ENCODE peak calls at places on chromosome X, in four cellular contexts. O is right lobe of liver; F is mammary epithelial cell; B is CD4-positive, CD25-positive, alpha-beta regulatory T cell. C is an unnamed sample.
A peak's percentile ranks its signal among the peaks of the same experiment; 100 is the strongest.

GRCh38 chrX:46574337-46574940 is 874 bp downstream of the CHST7 start:
- DNase-seq in O (peak; percentile 69), F (peak; percentile 34), B (peak; percentile 59), C (no peak)

GRCh38 chrX:145003443-145003842 is 243.9 kb upstream of the SPANXN1 start:
- DNase-seq in O (no peak), F (peak; percentile 76), B (no peak), C (no peak)

GRCh38 chrX:153674219-153674851 is 722 bp upstream of the PNCK start:
- DNase-seq in O (no peak), F (no peak), B (no peak), C (no peak)

GRCh38 chrX:136386821-136387220 is 86.1 kb downstream of the ADGRG4 start:
- DNase-seq in O (no peak), F (no peak), B (no peak), C (no peak)

GRCh38 chrX:40887476-40887875 is 152.1 kb upstream of the MED14 start:
- DNase-seq in O (no peak), F (no peak), B (no peak), C (no peak)

GRCh38 chrX:47563801-47564315 is 2.9 kb downstream of the ARAF start:
- DNase-seq in O (no peak), F (peak; percentile 18), B (no peak), C (no peak)

GRCh38 chrX:112759512-112759911 is 79.8 kb upstream of the LHFPL1 start:
- DNase-seq in O (no peak), F (no peak), B (no peak), C (no peak)

GRCh38 chrX:42107495-42108139 is 184.3 kb upstream of the CASK start:
- DNase-seq in O (no peak), F (no peak), B (no peak), C (no peak)

GRCh38 chrX:22296871-22297270 is 24.2 kb downstream of the CBLL2 start:
- DNase-seq in O (no peak), F (no peak), B (no peak), C (no peak)

GRCh38 chrX:136268051-136269048 is 17.1 kb upstream of the MAP7D3 start:
- DNase-seq in O (no peak), F (no peak), B (peak; percentile 54), C (peak; percentile 37)

GRCh38 chrX:134774190-134775048 is 116.1 kb upstream of the PLAC1 start:
- DNase-seq in O (no peak), F (no peak), B (no peak), C (no peak)

GRCh38 chrX:13463608-13464007 is 105.8 kb upstream of the EGFL6 start:
- DNase-seq in O (no peak), F (peak; percentile 53), B (no peak), C (no peak)

GRCh38 chrX:155819525-155819924 is 61.6 kb upstream of the VAMP7 start:
- DNase-seq in O (no peak), F (no peak), B (no peak), C (no peak)

GRCh38 chrX:1400731-1401471 is 9.0 kb upstream of the SLC25A6 start:
- DNase-seq in O (peak; percentile 52), F (no peak), B (no peak), C (peak; percentile 34)

GRCh38 chrX:103845165-103845653 is 13.2 kb upstream of the RAB9B start:
- DNase-seq in O (no peak), F (peak; percentile 86), B (peak; percentile 26), C (peak; percentile 71)

GRCh38 chrX:13607356-13607995 is 38.1 kb downstream of the EGFL6 start:
- DNase-seq in O (no peak), F (peak; percentile 81), B (no peak), C (no peak)

GRCh38 chrX:20487227-20487626 is 220.5 kb upstream of the RPS6KA3 start:
- DNase-seq in O (no peak), F (peak; percentile 53), B (no peak), C (no peak)

GRCh38 chrX:136246201-136246600 is 5.0 kb downstream of the MAP7D3 start:
- DNase-seq in O (no peak), F (no peak), B (no peak), C (no peak)

GRCh38 chrX:110284159-110284558 is 33.7 kb downstream of the AMMECR1 start:
- DNase-seq in O (no peak), F (peak; percentile 79), B (no peak), C (no peak)

GRCh38 chrX:144334577-144334976 is 450.7 kb downstream of the UBE2NL start:
- DNase-seq in O (no peak), F (no peak), B (no peak), C (no peak)

GRCh38 chrX:35826503-35826902 is 28.4 kb downstream of the MAGEB16 start:
- DNase-seq in O (no peak), F (peak; percentile 3), B (no peak), C (no peak)

GRCh38 chrX:151703487-151703886 is 8.2 kb downstream of the PRRG3 start:
- DNase-seq in O (no peak), F (no peak), B (no peak), C (no peak)

GRCh38 chrX:155005190-155005589 is 17.3 kb downstream of the F8 start:
- DNase-seq in O (no peak), F (no peak), B (no peak), C (no peak)

GRCh38 chrX:47191331-47191730 is 2.3 kb upstream of the UBA1 start:
- DNase-seq in O (peak; percentile 46), F (peak; percentile 66), B (peak; percentile 54), C (peak; percentile 34)

GRCh38 chrX:94633237-94633636 is 959.2 kb downstream of the FAM133A start:
- DNase-seq in O (no peak), F (no peak), B (no peak), C (no peak)

GRCh38 chrX:10190367-10190766 is 33.6 kb downstream of the CLCN4 start:
- DNase-seq in O (no peak), F (peak; percentile 37), B (no peak), C (no peak)

GRCh38 chrX:37997096-37997495 is 9.3 kb upstream of the SYTL5 start:
- DNase-seq in O (no peak), F (no peak), B (no peak), C (no peak)

GRCh38 chrX:65035451-65035779 is 59.2 kb upstream of the ZC4H2 start:
- DNase-seq in O (no peak), F (no peak), B (no peak), C (peak; percentile 22)
- H3K27ac ChIP-seq in O (peak overlapping the region; percentile 24), F (no peak overlapping the region), B (peak overlapping the region; percentile 65), C (peak overlapping the region; percentile 51)

DNA sequence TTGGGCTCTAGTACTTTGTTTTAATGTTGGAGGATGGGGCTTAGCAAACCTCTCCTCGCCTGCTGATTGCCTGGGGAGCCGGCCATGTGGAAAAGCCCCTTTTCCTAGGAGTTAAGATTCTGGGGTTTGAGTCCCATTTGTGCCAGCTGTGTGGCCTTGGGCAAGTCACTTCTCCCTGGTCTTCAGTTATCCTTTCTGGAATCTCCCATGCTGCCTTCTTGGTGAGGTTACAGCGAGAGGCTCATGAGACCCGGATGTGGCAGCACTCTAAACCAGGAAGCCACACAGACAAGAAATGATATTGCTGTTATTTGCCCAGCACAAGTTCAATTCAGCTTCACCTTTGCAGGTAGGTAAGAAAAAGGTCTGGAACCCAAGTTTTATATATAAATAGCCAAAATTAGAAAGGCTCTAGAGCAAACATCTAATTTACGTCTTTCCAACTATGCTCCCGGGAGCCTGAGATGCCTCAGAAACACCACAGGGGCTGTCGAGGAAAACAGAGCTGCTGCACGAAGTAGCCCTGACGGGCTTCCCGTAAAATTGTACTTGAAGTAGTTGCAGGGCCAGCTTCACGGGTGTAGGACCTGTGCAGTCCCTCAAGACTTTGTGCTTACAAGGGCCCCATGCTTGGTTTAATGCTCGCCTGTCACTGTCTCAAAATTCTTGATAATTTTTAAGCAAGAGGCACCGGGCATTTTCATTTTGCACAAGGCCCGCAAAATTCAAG is 8.3 kb upstream of the SASH3 start:
- DNase-seq in O (peak; percentile 6), F (no peak), B (peak; percentile 51), C (no peak)
- H3K4me3 ChIP-seq in O (no peak overlapping the region), F (no peak overlapping the region), B (peak overlapping the region; percentile 41), C (no peak overlapping the region)

DNA sequence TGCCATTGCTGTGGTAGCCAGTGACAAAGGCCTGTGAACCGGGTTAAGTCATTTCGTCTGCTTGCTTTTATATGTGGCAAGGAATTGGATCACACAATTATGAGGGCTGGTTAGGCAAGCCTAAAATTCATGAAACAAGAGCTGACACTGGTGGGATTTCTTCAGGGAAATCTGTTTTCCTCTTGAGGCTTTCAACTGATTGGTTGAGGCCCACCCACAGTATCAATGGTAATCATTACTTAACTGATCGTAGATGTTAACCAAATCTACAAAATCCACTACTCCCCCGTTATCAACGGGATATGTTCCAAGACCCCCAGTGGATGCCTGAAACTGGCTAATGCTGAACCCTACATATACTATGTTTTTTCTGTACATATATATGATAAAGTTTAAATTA is 13.0 kb downstream of the RBMX2 start:
- DNase-seq in O (no peak), F (no peak), B (no peak), C (no peak)
- H3K27ac ChIP-seq in O (no peak overlapping the region), F (no peak overlapping the region), B (no peak overlapping the region), C (no peak overlapping the region)

DNA sequence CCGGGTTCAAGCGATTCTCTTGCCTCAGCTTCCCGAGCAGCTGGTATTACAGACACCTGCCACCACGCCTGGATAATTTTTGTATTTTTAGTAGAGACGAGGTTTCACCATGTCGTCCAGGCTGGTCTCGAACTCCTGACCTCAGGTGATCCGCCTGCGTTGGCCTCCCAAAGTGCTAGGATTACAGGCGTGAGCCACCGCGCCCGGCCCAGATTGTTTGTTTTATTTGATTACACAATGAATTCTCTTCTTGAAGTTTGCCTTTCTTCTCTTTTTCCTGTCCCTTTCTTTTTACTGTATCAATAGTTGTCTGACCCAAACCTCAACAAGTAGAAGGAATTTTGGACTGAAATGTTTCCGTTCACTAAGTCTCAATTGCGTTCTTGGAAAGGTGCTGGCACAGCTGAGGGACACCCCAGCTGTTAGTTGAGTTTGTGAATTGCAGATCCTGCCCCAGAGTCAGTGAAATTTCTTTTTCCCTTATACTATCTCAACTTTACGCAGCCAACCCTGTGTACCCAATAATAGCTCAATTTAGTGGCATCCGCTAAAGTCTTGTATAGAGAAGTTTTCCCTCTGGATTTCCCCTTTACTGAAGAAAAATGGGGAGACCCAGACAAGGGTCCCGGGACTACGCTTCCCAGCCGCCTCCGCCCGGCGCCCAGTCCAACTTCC is 639 bp upstream of the MTM1 start:
- DNase-seq in O (no peak), F (no peak), B (no peak), C (no peak)
- H3K4me3 ChIP-seq in O (peak overlapping the region; percentile 25), F (peak overlapping the region; percentile 26), B (no peak overlapping the region), C (peak overlapping the region; percentile 18)

GRCh38 chrX:24023538-24023937 is 3.4 kb downstream of the KLHL15 start:
- DNase-seq in O (no peak), F (no peak), B (no peak), C (no peak)
- H3K27ac ChIP-seq in O (no peak overlapping the region), F (no peak overlapping the region), B (peak overlapping the region; percentile 90), C (no peak overlapping the region)

DNA sequence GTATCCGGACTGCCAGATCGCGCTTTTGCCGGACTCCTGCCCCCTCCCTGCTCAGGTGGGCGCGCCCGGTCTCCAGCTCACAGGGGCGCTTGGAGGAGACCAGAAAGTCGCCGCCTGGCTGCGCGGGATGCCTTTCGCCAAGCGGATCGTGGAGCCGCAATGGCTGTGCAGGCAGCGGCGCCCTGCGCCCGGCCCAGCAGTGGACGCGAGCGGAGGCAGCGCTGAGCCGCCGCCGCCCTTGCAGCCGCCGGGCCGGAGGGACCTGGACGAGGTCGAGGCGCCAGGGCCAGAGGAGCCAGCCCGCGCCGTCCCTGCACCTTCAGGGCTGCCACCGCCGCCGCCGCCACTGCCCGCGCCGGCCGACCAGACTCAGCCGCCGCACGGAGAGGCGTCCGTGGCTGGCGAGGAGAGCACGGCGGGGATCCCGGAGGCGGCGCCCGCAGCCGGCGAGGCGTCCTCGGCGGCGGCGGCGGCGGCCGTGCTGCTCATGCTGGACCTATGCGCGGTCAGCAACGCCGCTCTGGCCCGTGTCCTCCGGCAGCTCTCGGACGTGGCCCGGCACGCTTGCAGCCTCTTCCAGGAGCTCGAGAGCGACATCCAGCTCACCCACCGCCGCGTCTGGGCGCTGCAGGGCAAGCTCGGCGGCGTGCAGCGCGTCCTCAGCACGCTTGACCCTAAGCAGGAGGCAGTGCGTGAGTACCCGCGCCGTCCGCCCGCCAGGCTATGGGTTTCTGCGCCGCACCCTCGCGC is 806 bp downstream of the NHS start:
- DNase-seq in O (peak; percentile 56), F (peak; percentile 27), B (no peak), C (peak; percentile 14)
- H3K4me3 ChIP-seq in O (peak overlapping the region; percentile 14), F (peak overlapping the region; percentile 77), B (no peak overlapping the region), C (peak overlapping the region; percentile 9)

C was measured in pancreas.